ENCODE peak calls at places on chromosomes 16 and 17, in seven cellular contexts. F, T, Q, G, Y, O and U are unnamed samples.

GRCh38 chr16:49528564-49529150 is 155.1 kb downstream of the C16orf78 start:
- DNase-seq in F (no peak), T (no peak), Q (no peak), G (no peak), Y (no peak), O (no peak), U (peak)

GRCh38 chr17:8846768-8847211 is 20.7 kb downstream of the PIK3R6 start:
- DNase-seq in F (no peak), T (peak), Q (peak), G (no peak), Y (peak), O (peak), U (no peak)

GRCh38 chr16:1011316-1012082 is 29.9 kb downstream of the SOX8 start:
- DNase-seq in F (no peak), T (no peak), Q (no peak), G (no peak), Y (no peak), O (no peak), U (no peak)

GRCh38 chr17:8941520-8941919 is 24.0 kb downstream of the PIK3R5 start:
- DNase-seq in F (no peak), T (no peak), Q (no peak), G (no peak), Y (no peak), O (no peak), U (no peak)

GRCh38 chr17:58331815-58332719 is 3.5 kb upstream of the TSPOAP1 start:
- DNase-seq in F (no peak), T (no peak), Q (no peak), G (no peak), Y (no peak), O (no peak), U (peak)

GRCh38 chr17:73227944-73228343 is 33.7 kb downstream of the CPSF4L start:
- DNase-seq in F (no peak), T (no peak), Q (no peak), G (no peak), Y (no peak), O (no peak), U (no peak)

GRCh38 chr16:1309888-1310831 is 724 bp downstream of the UBE2I start:
- DNase-seq in F (no peak), T (no peak), Q (no peak), G (peak), Y (peak), O (peak), U (peak)

GRCh38 chr16:79008869-79009179 is 591.7 kb downstream of the MAF start:
- DNase-seq in F (no peak), T (peak), Q (no peak), G (no peak), Y (no peak), O (no peak), U (no peak)

GRCh38 chr17:9291912-9292562 is 270.7 kb downstream of the NTN1 start:
- DNase-seq in F (no peak), T (peak), Q (peak), G (peak), Y (peak), O (peak), U (peak)

GRCh38 chr16:88681709-88682451 is 4.4 kb downstream of the SNAI3 start:
- DNase-seq in F (no peak), T (no peak), Q (no peak), G (no peak), Y (peak), O (peak), U (peak)

GRCh38 chr16:83969771-83970429 is 1.9 kb downstream of the NECAB2 start:
- DNase-seq in F (no peak), T (no peak), Q (no peak), G (no peak), Y (no peak), O (no peak), U (no peak)

GRCh38 chr16:50611332-50611934 is 63.2 kb downstream of the NKD1 start:
- DNase-seq in F (no peak), T (peak), Q (no peak), G (no peak), Y (peak), O (peak), U (peak)

GRCh38 chr16:16004314-16004749 is 54.9 kb downstream of the ABCC1 start:
- DNase-seq in F (no peak), T (peak), Q (peak), G (no peak), Y (peak), O (peak), U (no peak)

GRCh38 chr17:7323731-7324437 is 5.3 kb downstream of the NEURL4 start:
- DNase-seq in F (no peak), T (peak), Q (no peak), G (no peak), Y (peak), O (peak), U (peak)

GRCh38 chr16:1771072-1771863 is at the start of gene NME3:
- DNase-seq in F (peak), T (peak), Q (peak), G (peak), Y (peak), O (peak), U (peak)

GRCh38 chr17:46796524-46796923 is 22.0 kb downstream of the WNT3 start:
- DNase-seq in F (no peak), T (no peak), Q (no peak), G (no peak), Y (no peak), O (no peak), U (no peak)

GRCh38 chr17:47063475-47063874 is 84.4 kb upstream of the RPRML start:
- DNase-seq in F (no peak), T (no peak), Q (no peak), G (no peak), Y (no peak), O (no peak), U (no peak)

GRCh38 chr17:57215317-57215716 is 41.0 kb upstream of the MSI2 start:
- DNase-seq in F (no peak), T (peak), Q (no peak), G (no peak), Y (peak), O (no peak), U (no peak)

GRCh38 chr16:78271981-78272380 is 172.5 kb downstream of the WWOX start:
- DNase-seq in F (no peak), T (no peak), Q (no peak), G (no peak), Y (no peak), O (no peak), U (no peak)

GRCh38 chr17:7020894-7021664 is 1.8 kb upstream of the BCL6B start:
- DNase-seq in F (no peak), T (no peak), Q (no peak), G (no peak), Y (no peak), O (no peak), U (no peak)

GRCh38 chr17:77555741-77556291 is 402.7 kb upstream of the TNRC6C start:
- DNase-seq in F (peak), T (no peak), Q (no peak), G (no peak), Y (no peak), O (no peak), U (peak)

GRCh38 chr17:78323821-78324390 is 36.0 kb downstream of the SOCS3 start:
- DNase-seq in F (no peak), T (no peak), Q (no peak), G (no peak), Y (no peak), O (no peak), U (no peak)

GRCh38 chr16:67884684-67885083 is at the start of gene NRN1L:
- DNase-seq in F (peak), T (peak), Q (peak), G (peak), Y (peak), O (peak), U (peak)